ENCODE peak calls at places on chromosomes 11 and 22, in five cellular contexts. One of them, this sample, is unnamed. For H3K4me1, the result is how much of the 10 kb centered on the place peaks cover.

GRCh38 chr11:36070215-36070976 is 126.5 kb downstream of the LDLRAD3 start:
- DNase-seq in left ventricle myocardium inferior: no peak
- DNase-seq in tibial artery: no peak
- DNase-seq in cardiac muscle cell: no peak
- DNase-seq in adrenal gland: no peak
- DNase-seq in this sample: no peak

GRCh38 chr22:39940757-39941305 is 19.4 kb upstream of the TMA7B start:
- DNase-seq in left ventricle myocardium inferior: no peak
- DNase-seq in tibial artery: no peak
- DNase-seq in cardiac muscle cell: no peak
- DNase-seq in adrenal gland: no peak
- DNase-seq in this sample: no peak

GRCh38 chr11:126341760-126342161 is 13.7 kb upstream of the ST3GAL4 start:
- DNase-seq in left ventricle myocardium inferior: no peak
- DNase-seq in tibial artery: no peak
- DNase-seq in cardiac muscle cell: no peak
- DNase-seq in adrenal gland: no peak
- DNase-seq in this sample: no peak

GRCh38 chr11:24575392-24575791 is 78.5 kb downstream of the LUZP2 start:
- DNase-seq in left ventricle myocardium inferior: no peak
- DNase-seq in tibial artery: no peak
- DNase-seq in cardiac muscle cell: no peak
- DNase-seq in adrenal gland: no peak
- DNase-seq in this sample: no peak

GRCh38 chr22:49754674-49755590 is 72.7 kb downstream of the BRD1 start:
- DNase-seq in left ventricle myocardium inferior: no peak
- DNase-seq in tibial artery: no peak
- DNase-seq in cardiac muscle cell: no peak
- DNase-seq in adrenal gland: no peak
- DNase-seq in this sample: peak

GRCh38 chr11:126194121-126194543 is 17.3 kb downstream of the RPUSD4 start:
- DNase-seq in left ventricle myocardium inferior: no peak
- DNase-seq in tibial artery: peak
- DNase-seq in cardiac muscle cell: peak
- DNase-seq in adrenal gland: peak
- DNase-seq in this sample: no peak

GRCh38 chr11:12995211-12995610 is 13.9 kb upstream of the RASSF10 start:
- DNase-seq in left ventricle myocardium inferior: no peak
- DNase-seq in tibial artery: peak
- DNase-seq in cardiac muscle cell: no peak
- DNase-seq in adrenal gland: no peak
- DNase-seq in this sample: no peak

GRCh38 chr11:110463153-110463552 is 33.4 kb downstream of the FDX1 start:
- DNase-seq in left ventricle myocardium inferior: peak
- DNase-seq in tibial artery: peak
- DNase-seq in cardiac muscle cell: peak
- DNase-seq in adrenal gland: peak
- DNase-seq in this sample: peak

GRCh38 chr11:46918778-46919513 is 596 bp upstream of the LRP4 start:
- DNase-seq in left ventricle myocardium inferior: no peak
- DNase-seq in tibial artery: no peak
- DNase-seq in cardiac muscle cell: no peak
- DNase-seq in adrenal gland: no peak
- DNase-seq in this sample: no peak

GRCh38 chr11:8839957-8840945 is 70.7 kb upstream of the AKIP1 start:
- DNase-seq in left ventricle myocardium inferior: peak
- DNase-seq in tibial artery: no peak
- DNase-seq in cardiac muscle cell: no peak
- DNase-seq in adrenal gland: no peak
- DNase-seq in this sample: no peak

GRCh38 chr22:25497269-25497668 is 67.2 kb upstream of the GRK3 start:
- DNase-seq in left ventricle myocardium inferior: no peak
- DNase-seq in tibial artery: no peak
- DNase-seq in cardiac muscle cell: peak
- DNase-seq in adrenal gland: peak
- DNase-seq in this sample: no peak

GRCh38 chr22:17451251-17451765 is 82.0 kb downstream of the CECR2 start:
- DNase-seq in left ventricle myocardium inferior: no peak
- DNase-seq in tibial artery: no peak
- DNase-seq in cardiac muscle cell: peak
- DNase-seq in adrenal gland: no peak
- DNase-seq in this sample: no peak

GRCh38 chr11:122115520-122116343 is at the start of gene BLID:
- DNase-seq in left ventricle myocardium inferior: peak
- DNase-seq in tibial artery: peak
- DNase-seq in cardiac muscle cell: peak
- DNase-seq in adrenal gland: peak
- DNase-seq in this sample: peak
- TF ChIP-seq CTCF in left ventricle myocardium inferior: peak
- TF ChIP-seq CTCF in tibial artery: peak
- TF ChIP-seq CTCF in cardiac muscle cell: peak
- TF ChIP-seq CTCF in adrenal gland: peak
- TF ChIP-seq CTCF in this sample: peak

GRCh38 chr22:48440176-48440575 is 1387.5 kb downstream of the BRD1 start:
- DNase-seq in left ventricle myocardium inferior: no peak
- DNase-seq in tibial artery: no peak
- DNase-seq in cardiac muscle cell: no peak
- DNase-seq in adrenal gland: no peak
- DNase-seq in this sample: no peak
- H3K4me1 ChIP-seq in left ventricle myocardium inferior: under half
- H3K4me1 ChIP-seq in tibial artery: under half
- H3K4me1 ChIP-seq in cardiac muscle cell: under half
- H3K4me1 ChIP-seq in adrenal gland: under half
- H3K4me1 ChIP-seq in this sample: under half

DNA sequence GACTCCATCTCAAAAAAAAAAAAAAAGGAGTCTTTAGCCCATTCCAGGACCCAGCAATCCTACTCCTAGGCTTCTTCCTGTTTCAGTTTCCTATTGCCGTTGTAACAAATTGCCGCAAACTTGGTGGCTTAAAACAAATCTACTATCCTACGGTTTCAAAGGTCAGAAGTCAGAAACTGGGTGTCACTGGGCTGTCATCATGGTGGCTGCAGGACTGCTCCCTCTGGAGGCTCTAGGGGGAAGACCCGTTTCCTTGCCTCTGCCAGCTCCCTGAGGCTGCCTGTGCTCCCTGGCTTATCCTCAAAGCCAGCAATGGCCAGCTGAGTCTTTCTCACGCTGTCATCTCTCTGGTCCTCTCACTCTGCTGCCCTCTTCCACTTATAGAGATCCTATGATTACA is 8.7 kb upstream of the DAGLA start:
- DNase-seq in left ventricle myocardium inferior: no peak
- DNase-seq in tibial artery: no peak
- DNase-seq in cardiac muscle cell: peak
- DNase-seq in adrenal gland: peak
- DNase-seq in this sample: peak
- TF ChIP-seq CTCF in left ventricle myocardium inferior: peak
- TF ChIP-seq CTCF in tibial artery: no peak
- TF ChIP-seq CTCF in cardiac muscle cell: peak
- TF ChIP-seq CTCF in adrenal gland: no peak
- TF ChIP-seq CTCF in this sample: no peak

GRCh38 chr11:62789576-62789975 is 2.2 kb downstream of the TMEM223 start:
- DNase-seq in left ventricle myocardium inferior: no peak
- DNase-seq in tibial artery: no peak
- DNase-seq in cardiac muscle cell: no peak
- DNase-seq in adrenal gland: no peak
- DNase-seq in this sample: no peak
- H3K4me1 ChIP-seq in left ventricle myocardium inferior: half or more
- H3K4me1 ChIP-seq in tibial artery: under half
- H3K4me1 ChIP-seq in cardiac muscle cell: under half
- H3K4me1 ChIP-seq in adrenal gland: under half
- H3K4me1 ChIP-seq in this sample: under half

GRCh38 chr22:32517921-32518320 is 43.3 kb downstream of the FBXO7 start:
- DNase-seq in left ventricle myocardium inferior: no peak
- DNase-seq in tibial artery: no peak
- DNase-seq in cardiac muscle cell: no peak
- DNase-seq in adrenal gland: no peak
- DNase-seq in this sample: no peak

GRCh38 chr22:32517488-32517887 is 42.9 kb downstream of the FBXO7 start:
- DNase-seq in left ventricle myocardium inferior: no peak
- DNase-seq in tibial artery: no peak
- DNase-seq in cardiac muscle cell: no peak
- DNase-seq in adrenal gland: no peak
- DNase-seq in this sample: no peak

GRCh38 chr22:32520612-32521011 is 46.0 kb downstream of the FBXO7 start:
- DNase-seq in left ventricle myocardium inferior: no peak
- DNase-seq in tibial artery: no peak
- DNase-seq in cardiac muscle cell: no peak
- DNase-seq in adrenal gland: no peak
- DNase-seq in this sample: no peak

GRCh38 chr22:32518351-32518750 is 43.7 kb downstream of the FBXO7 start:
- DNase-seq in left ventricle myocardium inferior: no peak
- DNase-seq in tibial artery: no peak
- DNase-seq in cardiac muscle cell: no peak
- DNase-seq in adrenal gland: no peak
- DNase-seq in this sample: no peak

DNA sequence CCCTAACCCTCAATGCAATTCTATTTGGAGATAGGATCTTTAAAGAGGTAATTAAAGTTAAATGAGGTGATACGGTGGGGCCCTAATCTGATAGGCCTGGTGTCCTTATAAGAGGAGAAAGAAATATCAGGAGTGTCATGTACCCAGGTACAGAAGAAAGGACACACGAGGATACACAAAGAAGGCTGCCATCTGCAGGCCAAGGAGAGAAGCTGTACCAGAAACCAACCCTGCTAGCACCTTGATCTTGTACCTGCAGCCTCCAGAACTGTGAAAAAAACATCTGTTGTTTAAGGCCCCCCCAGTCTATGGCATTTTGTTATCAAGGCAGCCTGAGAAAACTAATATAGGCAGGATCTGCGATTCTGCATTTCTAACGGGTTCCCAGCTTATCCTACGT is 44.2 kb downstream of the FBXO7 start:
- DNase-seq in left ventricle myocardium inferior: no peak
- DNase-seq in tibial artery: no peak
- DNase-seq in cardiac muscle cell: no peak
- DNase-seq in adrenal gland: no peak
- DNase-seq in this sample: no peak
- TF ChIP-seq CTCF in left ventricle myocardium inferior: no peak
- TF ChIP-seq CTCF in tibial artery: no peak
- TF ChIP-seq CTCF in cardiac muscle cell: peak
- TF ChIP-seq CTCF in adrenal gland: no peak
- TF ChIP-seq CTCF in this sample: peak

DNA sequence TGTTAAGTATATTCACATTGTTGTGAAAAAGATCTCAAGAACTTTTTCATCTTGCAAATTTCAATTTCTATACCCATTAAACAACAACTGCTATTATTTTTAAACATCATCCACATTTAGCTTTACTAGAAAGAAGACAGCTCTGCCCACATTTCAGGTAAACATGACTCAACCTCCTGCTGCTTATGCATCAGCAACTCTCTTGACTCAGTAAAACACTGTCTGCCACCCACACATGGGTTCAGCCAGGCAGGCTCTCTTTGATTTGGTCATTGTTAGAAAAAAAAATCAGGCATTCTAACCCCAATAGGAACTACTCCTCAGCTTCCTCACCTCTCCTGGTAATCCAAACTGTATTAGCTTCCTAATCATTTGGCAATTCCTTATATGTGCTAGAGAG is 5.1 kb upstream of the ENDOD1 start:
- DNase-seq in left ventricle myocardium inferior: no peak
- DNase-seq in tibial artery: no peak
- DNase-seq in cardiac muscle cell: no peak
- DNase-seq in adrenal gland: no peak
- DNase-seq in this sample: no peak
- H3K4me1 ChIP-seq in left ventricle myocardium inferior: under half
- H3K4me1 ChIP-seq in tibial artery: under half
- H3K4me1 ChIP-seq in cardiac muscle cell: under half
- H3K4me1 ChIP-seq in adrenal gland: under half
- H3K4me1 ChIP-seq in this sample: under half

DNA sequence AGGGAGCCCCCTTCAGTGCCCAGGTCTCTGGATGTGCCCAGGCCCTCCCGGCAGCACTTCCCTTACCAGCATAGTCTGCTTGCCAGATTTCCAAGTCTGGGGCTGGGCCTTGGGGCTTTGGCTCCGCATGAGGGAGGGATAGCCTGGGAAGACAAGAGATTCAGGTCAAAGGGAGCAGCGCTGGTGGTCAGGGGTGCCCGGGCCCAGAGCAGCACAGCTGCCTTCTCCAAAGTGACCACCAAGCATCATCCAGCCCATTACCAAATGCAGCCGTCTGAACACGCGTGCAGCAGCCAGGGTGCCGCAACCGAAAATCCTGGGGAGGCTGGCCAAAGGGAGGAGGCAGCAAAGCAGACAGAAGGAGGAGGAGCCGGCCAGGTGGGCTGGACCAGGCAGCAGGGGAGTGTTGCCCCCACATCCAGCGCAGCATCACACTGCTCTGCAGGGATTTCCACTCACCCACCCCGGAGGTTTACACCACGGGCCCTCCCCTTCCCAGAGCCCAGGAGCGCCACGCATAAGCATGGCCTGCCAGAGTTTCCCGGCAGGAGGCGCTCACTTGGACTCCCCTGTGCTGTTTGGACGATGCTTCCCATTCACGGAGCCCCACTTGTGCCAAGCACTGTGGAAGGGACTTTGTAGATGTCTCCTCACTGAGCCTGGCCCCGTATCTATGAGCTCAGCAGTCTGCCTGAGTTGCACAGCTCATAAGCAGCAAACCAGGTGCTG is 22.5 kb downstream of the TRIM29 start:
- DNase-seq in left ventricle myocardium inferior: no peak
- DNase-seq in tibial artery: no peak
- DNase-seq in cardiac muscle cell: no peak
- DNase-seq in adrenal gland: no peak
- DNase-seq in this sample: no peak
- TF ChIP-seq CTCF in left ventricle myocardium inferior: no peak
- TF ChIP-seq CTCF in tibial artery: no peak
- TF ChIP-seq CTCF in cardiac muscle cell: peak
- TF ChIP-seq CTCF in adrenal gland: no peak
- TF ChIP-seq CTCF in this sample: no peak

GRCh38 chr11:929405-929804 is 3.7 kb downstream of the AP2A2 start:
- DNase-seq in left ventricle myocardium inferior: no peak
- DNase-seq in tibial artery: no peak
- DNase-seq in cardiac muscle cell: no peak
- DNase-seq in adrenal gland: no peak
- DNase-seq in this sample: no peak
- H3K4me1 ChIP-seq in left ventricle myocardium inferior: half or more
- H3K4me1 ChIP-seq in tibial artery: under half
- H3K4me1 ChIP-seq in cardiac muscle cell: under half
- H3K4me1 ChIP-seq in adrenal gland: half or more
- H3K4me1 ChIP-seq in this sample: half or more

GRCh38 chr11:105468154-105468553 is 141.7 kb upstream of the GRIA4 start:
- DNase-seq in left ventricle myocardium inferior: no peak
- DNase-seq in tibial artery: no peak
- DNase-seq in cardiac muscle cell: no peak
- DNase-seq in adrenal gland: no peak
- DNase-seq in this sample: no peak

GRCh38 chr11:105466582-105467228 is 143.2 kb upstream of the GRIA4 start:
- DNase-seq in left ventricle myocardium inferior: no peak
- DNase-seq in tibial artery: no peak
- DNase-seq in cardiac muscle cell: no peak
- DNase-seq in adrenal gland: no peak
- DNase-seq in this sample: no peak

DNA sequence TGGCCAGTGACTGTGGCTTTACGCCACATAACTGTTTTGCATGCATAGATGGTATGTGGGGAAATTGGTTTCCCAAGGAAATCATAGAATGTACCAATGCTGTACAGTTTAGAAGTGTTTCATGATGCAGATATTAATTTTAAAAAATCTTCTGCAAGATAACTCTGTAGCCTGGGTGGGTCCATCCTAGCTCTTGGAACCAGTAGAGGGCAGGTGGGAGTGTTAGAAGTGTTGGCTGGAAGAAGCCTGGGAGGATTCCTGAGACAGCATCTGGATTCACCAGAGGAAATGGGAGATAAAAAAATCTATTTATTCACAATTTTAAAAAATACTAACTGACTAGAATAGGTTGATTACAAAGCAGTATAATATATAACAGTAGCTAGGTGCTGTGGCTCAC is 139.9 kb upstream of the GRIA4 start:
- DNase-seq in left ventricle myocardium inferior: no peak
- DNase-seq in tibial artery: no peak
- DNase-seq in cardiac muscle cell: no peak
- DNase-seq in adrenal gland: no peak
- DNase-seq in this sample: no peak
- TF ChIP-seq CTCF in left ventricle myocardium inferior: no peak
- TF ChIP-seq CTCF in tibial artery: no peak
- TF ChIP-seq CTCF in cardiac muscle cell: no peak
- TF ChIP-seq CTCF in adrenal gland: no peak
- TF ChIP-seq CTCF in this sample: no peak

This sample was measured in psoas muscle.